ENCODE peak calls at places on chromosomes 11 and 22, in seven cellular contexts. O, F, H, B, D, A and M are unnamed samples.
A peak's percentile ranks its signal among the peaks of the same experiment; 100 is the strongest.

GRCh38 chr22:47213571-47214230 is 451.3 kb downstream of the TBC1D22A start:
- DNase-seq in O (peak; percentile 15), H (no peak), F (no peak), B (no peak), D (peak; percentile 33), A (peak; percentile 76), M (no peak)

GRCh38 chr11:134026655-134027343 is 42.1 kb upstream of the JAM3 start:
- DNase-seq in D (no peak), B (no peak), H (peak; percentile 92), O (peak; percentile 84), F (no peak), A (no peak), M (no peak)

GRCh38 chr11:61534901-61535839 is 26.6 kb downstream of the LRRC10B start:
- DNase-seq in B (no peak), F (no peak), O (no peak), H (no peak), D (no peak), A (no peak), M (no peak)

GRCh38 chr11:104332110-104332509 is 168.2 kb upstream of the PDGFD start:
- DNase-seq in H (no peak), O (peak; percentile 74), A (no peak), B (no peak), F (no peak), D (no peak), M (peak; percentile 60)

GRCh38 chr11:95925011-95925410 is 1.1 kb upstream of the MTMR2 start:
- DNase-seq in H (no peak), O (peak; percentile 4), A (no peak), D (peak; percentile 70), B (peak; percentile 20), F (no peak), M (no peak)

GRCh38 chr11:102304686-102305085 is 12.6 kb upstream of the BIRC3 start:
- DNase-seq in F (no peak), A (no peak), O (no peak), H (no peak), B (no peak), D (no peak), M (no peak)

GRCh38 chr11:8593455-8593854 is 573 bp downstream of the STK33 start:
- DNase-seq in O (no peak), F (no peak), H (no peak), D (no peak), B (no peak), A (no peak), M (no peak)

GRCh38 chr22:21971858-21972275 is 10.7 kb downstream of the TOP3B start:
- DNase-seq in A (no peak), D (no peak), O (no peak), F (no peak), H (no peak), B (no peak), M (no peak)

GRCh38 chr11:114399490-114399889 is 821 bp downstream of the C11orf71 start:
- DNase-seq in H (no peak), F (no peak), A (no peak), B (no peak), O (peak; percentile 9), D (no peak), M (no peak)

GRCh38 chr11:134981824-134982223 is 569.8 kb upstream of the B3GAT1 start:
- DNase-seq in H (no peak), B (no peak), O (no peak), A (no peak), F (no peak), D (no peak), M (no peak)

GRCh38 chr22:46064966-46065666 is 85.2 kb upstream of the PPARA start:
- DNase-seq in D (no peak), O (no peak), H (no peak), B (no peak), A (no peak), F (no peak), M (no peak)

GRCh38 chr22:38850941-38851849 is 7.4 kb upstream of the NPTXR start:
- DNase-seq in H (no peak), O (no peak), D (peak; percentile 48), A (no peak), B (no peak), F (no peak), M (no peak)

GRCh38 chr11:118620529-118621070 is 13.2 kb downstream of the PHLDB1 start:
- DNase-seq in O (no peak), D (no peak), B (no peak), A (no peak), H (peak; percentile 18), F (no peak), M (no peak)

GRCh38 chr11:65131417-65131776 is 2.9 kb downstream of the SYVN1 start:
- DNase-seq in H (no peak), A (no peak), O (no peak), D (no peak), F (no peak), B (no peak), M (no peak)

GRCh38 chr22:20577045-20577444 is 69.6 kb downstream of the MED15 start:
- DNase-seq in O (no peak), F (no peak), H (no peak), D (no peak), A (no peak), B (no peak), M (no peak)

GRCh38 chr11:73597340-73597955 is 464 bp downstream of the FAM168A start:
- DNase-seq in B (no peak), F (no peak), D (peak; percentile 6), H (no peak), A (no peak), O (no peak), M (no peak)

GRCh38 chr11:126585388-126586302 is 230.2 kb downstream of the ST3GAL4 start:
- DNase-seq in H (peak; percentile 53), O (peak; percentile 58), B (peak; percentile 68), A (no peak), F (peak; percentile 86), D (peak; percentile 82), M (no peak)

GRCh38 chr22:41178425-41178975 is 26.6 kb upstream of the L3MBTL2 start:
- DNase-seq in F (no peak), O (no peak), H (no peak), A (no peak), D (no peak), B (no peak), M (no peak)

GRCh38 chr22:44351685-44352377 is 39.1 kb upstream of the SHISAL1 start:
- DNase-seq in B (peak; percentile 44), O (peak; percentile 48), D (peak; percentile 76), F (peak; percentile 59), A (no peak), H (no peak), M (no peak)

GRCh38 chr11:103281301-103281700 is 172.1 kb downstream of the DYNC2H1 start:
- DNase-seq in O (no peak), D (no peak), H (no peak), B (no peak), A (no peak), F (no peak), M (no peak)